ENCODE peak calls at places on chromosomes 2 and 18, in seven cellular contexts. M is effector memory CD8-positive, alpha-beta T cell; L is astrocyte of the cerebellum; W is colonic mucosa; B is ELR; J is fibroblast of pulmonary artery; G is effector CD4-positive, alpha-beta T cell. I is an unnamed sample.

GRCh38 chr2:190947711-190948251 is 66.2 kb downstream of the STAT1 start:
- DNase-seq in M (no peak), L (peak), W (no peak), B (peak), J (peak), G (no peak), I (no peak)

GRCh38 chr18:23485386-23485785 is 17.9 kb upstream of the RMC1 start:
- DNase-seq in M (no peak), L (no peak), W (no peak), B (no peak), J (no peak), G (no peak), I (no peak)

GRCh38 chr2:109513749-109514588 is 99.8 kb downstream of the SEPTIN10 start:
- DNase-seq in M (no peak), L (peak), W (peak), B (peak), J (peak), G (no peak), I (no peak)

GRCh38 chr2:224211821-224212220 is 172.7 kb upstream of the SERPINE2 start:
- DNase-seq in M (no peak), L (no peak), W (no peak), B (no peak), J (peak), G (no peak), I (no peak)

GRCh38 chr2:173048901-173049661 is 26.6 kb upstream of the MAP3K20 start:
- DNase-seq in M (no peak), L (peak), W (peak), B (peak), J (peak), G (no peak), I (no peak)

GRCh38 chr2:44291281-44292248 is 16.3 kb downstream of the SLC3A1 start:
- DNase-seq in M (no peak), L (peak), W (peak), B (peak), J (peak), G (no peak), I (no peak)

GRCh38 chr2:46257476-46257875 is 39.7 kb upstream of the EPAS1 start:
- DNase-seq in M (no peak), L (peak), W (no peak), B (peak), J (peak), G (no peak), I (no peak)

GRCh38 chr2:239381709-239382134 is 19.1 kb downstream of the HDAC4 start:
- DNase-seq in M (no peak), L (no peak), W (no peak), B (no peak), J (no peak), G (no peak), I (no peak)

GRCh38 chr2:118118479-118118878 is 30.2 kb downstream of the INSIG2 start:
- DNase-seq in M (no peak), L (no peak), W (no peak), B (no peak), J (no peak), G (no peak), I (no peak)

GRCh38 chr2:29215073-29215472 is 99.9 kb downstream of the CLIP4 start:
- DNase-seq in M (no peak), L (no peak), W (no peak), B (no peak), J (no peak), G (no peak), I (no peak)

GRCh38 chr2:113797237-113797636 is 40.8 kb upstream of the SLC35F5 start:
- DNase-seq in M (no peak), L (no peak), W (no peak), B (no peak), J (no peak), G (no peak), I (no peak)

GRCh38 chr2:23708771-23709170 is 218.2 kb downstream of the ATAD2B start:
- DNase-seq in M (no peak), L (no peak), W (no peak), B (no peak), J (no peak), G (no peak), I (no peak)

GRCh38 chr2:64654993-64655666 is 1.4 kb upstream of the SERTAD2 start:
- DNase-seq in M (no peak), L (no peak), W (no peak), B (peak), J (peak), G (peak), I (no peak)

GRCh38 chr2:106565599-106565998 is 78.4 kb downstream of the CD8B2 start:
- DNase-seq in M (no peak), L (no peak), W (no peak), B (no peak), J (no peak), G (no peak), I (no peak)

GRCh38 chr2:12493031-12493513 is 223.7 kb upstream of the TRIB2 start:
- DNase-seq in M (no peak), L (peak), W (no peak), B (peak), J (peak), G (no peak), I (no peak)

GRCh38 chr2:230007931-230008707 is 60.6 kb downstream of the SLC16A14 start:
- DNase-seq in M (peak), L (peak), W (peak), B (peak), J (peak), G (peak), I (peak)

GRCh38 chr18:29586210-29586609 is 1409.3 kb upstream of the CDH2 start:
- DNase-seq in M (no peak), L (no peak), W (no peak), B (no peak), J (no peak), G (no peak), I (no peak)

GRCh38 chr2:224405841-224406370 is 4.0 kb upstream of the FAM124B start:
- DNase-seq in M (no peak), L (no peak), W (no peak), B (no peak), J (peak), G (no peak), I (no peak)

GRCh38 chr18:77207540-77207939 is 42.1 kb upstream of the GALR1 start:
- DNase-seq in M (peak), L (peak), W (peak), B (peak), J (peak), G (peak), I (no peak)

GRCh38 chr2:212923393-212923792 is 228.0 kb downstream of the IKZF2 start:
- DNase-seq in M (no peak), L (no peak), W (no peak), B (no peak), J (peak), G (no peak), I (no peak)

GRCh38 chr2:1881502-1881901 is 137.2 kb upstream of the PXDN start:
- DNase-seq in M (no peak), L (no peak), W (no peak), B (no peak), J (no peak), G (no peak), I (no peak)

GRCh38 chr18:67875936-67876335 is 359.4 kb upstream of the DSEL start:
- DNase-seq in M (no peak), L (no peak), W (no peak), B (peak), J (peak), G (no peak), I (no peak)

GRCh38 chr18:50944245-50944917 is 23.5 kb upstream of the ELAC1 start:
- DNase-seq in M (no peak), L (no peak), W (no peak), B (no peak), J (no peak), G (no peak), I (no peak)

GRCh38 chr2:229041691-229042090 is 229.4 kb downstream of the PID1 start:
- DNase-seq in M (no peak), L (no peak), W (no peak), B (no peak), J (no peak), G (no peak), I (no peak)

GRCh38 chr2:170017848-170018492 is 160.0 kb upstream of the MYO3B start:
- DNase-seq in M (no peak), L (no peak), W (no peak), B (no peak), J (peak), G (no peak), I (no peak)

GRCh38 chr18:32548688-32549087 is 78.0 kb upstream of the GAREM1 start:
- DNase-seq in M (no peak), L (no peak), W (no peak), B (no peak), J (no peak), G (no peak), I (no peak)

GRCh38 chr2:5693288-5694015 is 1.3 kb downstream of the SOX11 start:
- DNase-seq in M (no peak), L (no peak), W (no peak), B (no peak), J (no peak), G (no peak), I (no peak)

GRCh38 chr2:190972846-190973245 is 41.1 kb downstream of the STAT1 start:
- DNase-seq in M (no peak), L (no peak), W (no peak), B (no peak), J (peak), G (no peak), I (no peak)

I was measured in activated T-helper 2 cell treated with anti-CD3 and anti-CD28 coated beads, Interferon-gamma antibody, Interleukin-2, Interleukin-4, amounts not matched to agents 10 μg/mL and 5 μg/mL and 100 μg/mL, durations not matched to agents 14 hours and 24 hours and 36 hours.